ENCODE peak calls at places on chromosomes 1 and 21, in five cellular contexts. L is IMR-90, V is H9, H is H1, N is trophoblast cell. X is an unnamed sample.

GRCh38 chr1:36597514-36597913 is 114.8 kb upstream of the CSF3R start:
- DNase-seq in L (no peak), V (no peak), H (no peak), N (no peak), X (no peak)

GRCh38 chr1:181514298-181515290 is 31.3 kb downstream of the CACNA1E start:
- DNase-seq in L (no peak), V (no peak), H (no peak), N (no peak), X (no peak)

GRCh38 chr1:168372307-168372706 is 91.6 kb downstream of the TBX19 start:
- DNase-seq in L (no peak), V (no peak), H (no peak), N (no peak), X (no peak)

GRCh38 chr1:3891329-3891867 is 8.7 kb downstream of the C1orf174 start:
- DNase-seq in L (no peak), V (no peak), H (no peak), N (no peak), X (no peak)

GRCh38 chr1:163459539-163459938 is 137.8 kb downstream of the NUF2 start:
- DNase-seq in L (no peak), V (no peak), H (no peak), N (no peak), X (no peak)

GRCh38 chr1:205588691-205589445 is 42.9 kb downstream of the ELK4 start:
- DNase-seq in L (peak; percentile 74), V (peak; percentile 78), H (peak; percentile 64), N (no peak), X (no peak)

GRCh38 chr21:42653492-42654061 is at the start of gene PDE9A:
- DNase-seq in L (no peak), V (peak; percentile 69), H (peak; percentile 69), N (no peak), X (peak; percentile 63)

GRCh38 chr1:177209357-177209756 is 38.6 kb downstream of the BRINP2 start:
- DNase-seq in L (peak; percentile 100), V (no peak), H (no peak), N (no peak), X (no peak)

GRCh38 chr1:44436401-44437394 is 31.6 kb downstream of the RNF220 start:
- DNase-seq in L (no peak), V (no peak), H (no peak), N (no peak), X (no peak)

GRCh38 chr21:17391811-17392340 is 121.0 kb upstream of the CXADR start:
- DNase-seq in L (no peak), V (no peak), H (no peak), N (no peak), X (no peak)

GRCh38 chr1:26861286-26861701 is 1.7 kb upstream of the SFN start:
- DNase-seq in L (peak; percentile 46), V (no peak), H (no peak), N (no peak), X (no peak)

DNA sequence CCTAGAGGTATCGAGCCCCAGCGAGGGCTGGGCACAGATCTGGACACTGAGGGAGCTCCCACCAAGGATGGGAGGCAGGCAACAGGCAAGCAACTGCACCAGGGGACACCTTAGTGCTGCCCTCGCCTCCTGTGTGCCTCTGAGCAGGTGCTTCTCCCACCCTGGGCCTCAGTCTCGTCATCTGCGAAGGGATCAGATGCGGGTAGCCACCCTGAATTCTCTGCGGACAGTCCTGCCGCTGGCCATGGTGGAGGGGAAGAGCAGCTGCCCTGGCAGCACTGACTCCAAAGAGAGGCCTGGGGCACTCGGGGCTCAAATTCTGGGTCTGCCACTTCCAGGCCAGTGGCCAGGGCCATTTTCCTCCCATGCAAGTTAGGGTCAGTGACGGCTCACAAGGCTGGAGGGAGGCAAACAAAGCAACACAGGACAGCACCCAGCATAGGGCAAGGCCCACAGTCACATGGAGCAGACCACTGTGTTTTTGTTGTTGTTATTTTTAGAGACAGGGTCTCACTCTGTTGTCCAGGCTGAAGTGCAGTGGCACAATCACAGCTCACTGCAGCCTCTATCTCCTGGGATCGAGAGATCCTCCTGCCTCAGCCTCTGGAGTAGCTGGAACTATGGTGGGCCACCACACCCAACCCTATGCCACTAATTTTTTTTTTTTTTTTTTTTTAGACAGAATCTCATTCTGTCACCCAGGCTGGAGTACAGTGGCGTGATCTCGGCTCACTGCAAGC is 7.1 kb upstream of the SDC3 start:
- DNase-seq in L (no peak), V (no peak), H (no peak), N (no peak), X (no peak)
- H4K91ac ChIP-seq in L (no peak overlapping the region), V (no peak overlapping the region), H (no peak overlapping the region), N (no peak overlapping the region), X (no peak overlapping the region)

DNA sequence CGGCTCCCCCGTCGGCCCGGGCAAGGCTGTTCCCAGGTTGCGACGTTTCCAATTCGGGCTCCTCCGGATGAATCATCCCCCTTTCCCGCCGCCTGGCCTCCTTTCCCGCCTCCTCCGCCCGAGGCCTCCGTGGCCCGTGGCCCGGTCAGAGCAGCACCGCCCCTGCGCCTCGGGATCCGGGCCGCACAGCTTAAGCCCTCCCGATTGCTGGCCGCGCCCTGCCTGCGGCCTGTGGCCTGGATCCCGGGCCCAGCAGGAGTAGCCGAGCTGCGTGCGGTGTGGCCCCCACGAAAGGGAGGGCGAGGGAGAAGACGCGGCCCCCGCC is 1.1 kb downstream of the TMEM200B start:
- DNase-seq in L (peak; percentile 67), V (no peak), H (peak; percentile 75), N (peak; percentile 74), X (peak; percentile 31)
- H3K27me3 ChIP-seq in L (no peaks in the 10 kb centered on the region), V (no peaks in the 10 kb centered on the region), H (peaks cover 17% of the 10 kb centered on the region), N (peaks cover 8% of the 10 kb centered on the region), X (peaks cover 24% of the 10 kb centered on the region)

GRCh38 chr1:75134656-75134938 is 409 bp downstream of the LHX8 start:
- DNase-seq in L (no peak), V (no peak), H (no peak), N (no peak), X (no peak)
- H3K23ac ChIP-seq in L (no peak overlapping the region), V (no peak overlapping the region), H (no peak overlapping the region), N (no peak overlapping the region), X (peak overlapping the region; percentile 17)

GRCh38 chr1:209647212-209647611 is 5.0 kb downstream of the LAMB3 start:
- DNase-seq in L (no peak), V (no peak), H (no peak), N (no peak), X (no peak)
- H4K91ac ChIP-seq in L (peak overlapping the region; percentile 21), V (no peak overlapping the region), H (no peak overlapping the region), N (no peak overlapping the region), X (no peak overlapping the region)

GRCh38 chr1:41395599-41395956 is 34.3 kb downstream of the FOXO6 start:
- DNase-seq in L (no peak), V (no peak), H (no peak), N (no peak), X (no peak)
- H3K27me3 ChIP-seq in L (peaks cover 73% of the 10 kb centered on the region), V (no peaks in the 10 kb centered on the region), H (peaks cover 4% of the 10 kb centered on the region), N (no peaks in the 10 kb centered on the region), X (no peaks in the 10 kb centered on the region)